ENCODE peak calls at places on chromosomes 13 and 19, in six cellular contexts. Y, H, U, Q, L and V are unnamed samples.
A peak's percentile ranks its signal among the peaks of the same experiment; 100 is the strongest.

GRCh38 chr13:40340368-40341085 is 325.9 kb downstream of the FOXO1 start:
- DNase-seq in U (no peak), L (no peak), Q (peak; percentile 60), H (no peak), Y (no peak), V (no peak)

GRCh38 chr19:2578391-2578826 is 102.5 kb downstream of the GADD45B start:
- DNase-seq in Y (no peak), L (peak; percentile 40), H (no peak), Q (peak; percentile 80), U (peak; percentile 49), V (peak; percentile 52)

GRCh38 chr19:4575978-4576933 is 16.8 kb upstream of the SEMA6B start:
- DNase-seq in Y (no peak), Q (peak; percentile 78), L (peak; percentile 68), U (peak; percentile 27), H (peak; percentile 34), V (peak; percentile 71)

GRCh38 chr19:10604460-10604980 is 17.4 kb upstream of the AP1M2 start:
- DNase-seq in H (no peak), U (no peak), Y (no peak), L (peak; percentile 15), Q (no peak), V (no peak)

GRCh38 chr13:44719857-44720671 is 143.9 kb upstream of the TSC22D1 start:
- DNase-seq in H (no peak), Y (no peak), L (no peak), U (peak; percentile 75), Q (peak; percentile 91), V (no peak)

GRCh38 chr19:45498411-45499195 is at the start of gene PPM1N:
- DNase-seq in H (no peak), L (no peak), Y (no peak), U (peak; percentile 17), Q (no peak), V (peak; percentile 47)

GRCh38 chr13:45292176-45292575 is 48.8 kb downstream of the TPT1 start:
- DNase-seq in H (no peak), L (no peak), Y (no peak), Q (no peak), U (no peak), V (no peak)

GRCh38 chr13:25574437-25575426 is 203.0 kb downstream of the ATP8A2 start:
- DNase-seq in L (peak; percentile 79), H (peak; percentile 80), Q (peak; percentile 89), Y (no peak), U (peak; percentile 78), V (peak; percentile 84)

GRCh38 chr13:27259831-27260230 is 8.5 kb downstream of the RPL21 start:
- DNase-seq in L (no peak), H (no peak), Y (no peak), Q (no peak), U (no peak), V (no peak)

GRCh38 chr19:14072535-14073231 is at the start of gene MISP3:
- DNase-seq in Q (peak; percentile 26), Y (no peak), L (peak; percentile 92), U (no peak), H (no peak), V (peak; percentile 91)

GRCh38 chr19:56091751-56092546 is 29.1 kb downstream of the ZNF787 start:
- DNase-seq in Y (no peak), Q (no peak), H (no peak), U (no peak), L (no peak), V (no peak)

GRCh38 chr13:28652002-28652401 is 6.9 kb upstream of the POMP start:
- DNase-seq in H (no peak), L (no peak), U (no peak), Y (no peak), Q (no peak), V (no peak)

GRCh38 chr13:30108913-30109237 is 198.5 kb downstream of the KATNAL1 start:
- DNase-seq in U (no peak), Y (no peak), H (peak; percentile 79), L (peak; percentile 93), Q (no peak), V (peak; percentile 94)

GRCh38 chr13:74205313-74205690 is 71.1 kb upstream of the KLF12 start:
- DNase-seq in U (no peak), L (no peak), Q (no peak), H (no peak), Y (no peak), V (no peak)

GRCh38 chr13:44191504-44192171 is 182.0 kb upstream of the SERP2 start:
- DNase-seq in U (peak; percentile 70), H (peak; percentile 69), Y (no peak), L (peak; percentile 42), Q (peak; percentile 80), V (peak; percentile 54)

GRCh38 chr19:494171-495046 is 1.9 kb upstream of the MADCAM1 start:
- DNase-seq in Y (no peak), H (no peak), U (no peak), Q (no peak), L (no peak), V (no peak)

GRCh38 chr13:76380436-76381065 is 505.7 kb downstream of the KCTD12 start:
- DNase-seq in Y (no peak), H (no peak), Q (peak; percentile 68), U (peak; percentile 0), L (no peak), V (no peak)

GRCh38 chr19:16338470-16339360 is 14.1 kb downstream of the KLF2 start:
- DNase-seq in U (peak; percentile 96), H (no peak), L (peak; percentile 40), Q (peak; percentile 90), Y (peak; percentile 60), V (no peak)

GRCh38 chr19:44643605-44644390 is at the start of gene PVR:
- DNase-seq in U (peak; percentile 77), L (peak; percentile 75), Y (peak; percentile 26), Q (peak; percentile 75), H (no peak), V (peak; percentile 79)

GRCh38 chr13:62040078-62040477 is 624.4 kb upstream of the PCDH20 start:
- DNase-seq in Q (no peak), Y (no peak), U (no peak), L (no peak), H (no peak), V (no peak)

GRCh38 chr13:21014666-21015170 is 46.7 kb downstream of the LATS2 start:
- DNase-seq in L (no peak), U (peak; percentile 91), Y (no peak), H (no peak), Q (peak; percentile 85), V (no peak)

DNA sequence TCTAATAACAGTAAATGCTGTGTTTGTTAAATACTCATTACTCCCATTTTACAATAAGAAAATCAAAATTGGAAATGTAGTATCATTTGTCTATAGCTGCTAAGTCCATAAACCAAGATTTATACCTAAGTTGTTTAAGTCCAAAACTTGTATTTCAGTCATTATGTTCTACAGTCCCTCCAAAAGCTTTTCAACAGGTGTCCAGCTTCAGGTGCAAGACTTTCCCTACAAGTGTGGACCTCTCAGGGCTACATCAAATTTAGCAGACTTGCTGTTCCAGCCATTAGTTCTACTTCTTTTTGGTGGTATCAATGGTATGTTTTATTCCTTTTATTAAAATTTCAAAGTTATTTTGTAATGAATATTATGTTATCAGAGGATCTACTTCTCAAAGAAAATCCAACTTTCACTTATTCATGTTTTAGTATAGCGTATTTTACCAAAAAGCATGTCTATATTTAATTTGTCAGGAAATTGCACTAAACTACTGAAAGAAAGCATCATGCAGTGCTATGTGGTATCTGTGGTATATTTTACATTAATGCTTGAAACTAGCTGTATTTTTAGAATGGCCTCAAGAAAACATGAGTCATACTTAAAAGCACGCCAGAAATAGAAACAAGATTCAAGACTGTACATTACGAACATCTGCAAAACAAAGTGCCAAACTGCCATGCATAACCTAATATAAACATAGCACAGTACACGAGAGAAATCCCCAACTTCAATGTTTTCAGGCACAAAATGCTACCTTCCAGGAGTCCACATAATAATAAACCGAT is 44.5 kb downstream of the VWA8 start:
- DNase-seq in Q (peak; percentile 76), L (no peak), Y (no peak), U (peak; percentile 95), H (no peak), V (no peak)
- H3K4me3 ChIP-seq in Q (no peak overlapping the region), L (no peak overlapping the region), Y (peak overlapping the region; percentile 44), U (no peak overlapping the region), H (no peak overlapping the region), V (no peak overlapping the region)

DNA sequence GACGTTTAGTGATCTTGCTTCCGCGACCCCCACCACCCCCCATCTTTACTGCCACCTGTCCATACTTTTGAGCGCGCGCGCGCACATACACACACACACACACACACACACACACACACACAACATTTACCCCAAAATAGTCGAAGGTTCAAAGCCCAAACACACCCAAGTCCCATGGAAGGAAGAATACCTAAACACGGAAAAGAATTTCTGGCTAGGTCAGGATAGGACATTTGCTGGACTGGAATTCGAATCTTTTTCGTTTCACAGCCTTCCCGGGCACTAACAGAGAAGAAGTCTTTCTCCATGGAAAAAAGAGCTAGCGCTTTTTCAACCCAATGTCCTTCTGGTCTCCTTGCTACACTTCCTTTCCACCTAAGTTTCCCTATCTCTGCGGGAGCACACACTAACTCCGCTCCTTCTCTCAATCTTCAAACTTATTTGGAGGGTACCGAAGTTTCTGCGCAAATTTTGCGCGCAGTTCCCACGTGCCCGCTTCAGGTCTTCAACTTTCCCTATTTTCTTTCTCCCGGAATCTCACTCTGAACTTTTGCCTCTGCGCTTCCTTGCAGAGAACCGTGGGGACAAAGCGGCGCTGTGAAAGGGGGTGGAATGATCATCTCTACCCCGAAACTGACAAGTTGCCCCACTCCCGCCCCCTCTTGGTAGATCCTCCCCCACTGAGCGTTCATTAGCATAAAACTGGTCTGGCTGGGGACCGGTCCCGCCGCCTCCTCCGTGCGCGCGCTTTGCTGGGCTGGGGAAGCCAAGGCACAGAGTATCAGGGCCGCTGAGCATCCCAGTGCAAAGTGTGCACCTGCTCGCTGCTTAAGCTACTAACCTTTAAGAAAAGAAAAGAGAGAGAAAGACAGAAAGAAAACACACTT is 2.7 kb downstream of the DACH1 start:
- DNase-seq in H (no peak), U (no peak), Y (no peak), Q (peak; percentile 3), L (peak; percentile 81), V (peak; percentile 91)
- H3K4me3 ChIP-seq in H (peak overlapping the region; percentile 35), U (peak overlapping the region; percentile 25), Y (peak overlapping the region; percentile 69), Q (peak overlapping the region; percentile 36), L (peak overlapping the region; percentile 60), V (peak overlapping the region; percentile 86)

GRCh38 chr19:57599377-57599760 is 316 bp upstream of the ZNF530 start:
- DNase-seq in H (no peak), Y (no peak), L (no peak), Q (no peak), U (no peak), V (no peak)
- H3K4me3 ChIP-seq in H (peak overlapping the region; percentile 81), Y (peak overlapping the region; percentile 78), L (no peak overlapping the region), Q (peak overlapping the region; percentile 87), U (peak overlapping the region; percentile 75), V (peak overlapping the region; percentile 98)

GRCh38 chr13:98299954-98300350 is 122.9 kb upstream of the RNF113B start:
- DNase-seq in U (no peak), L (no peak), Q (peak; percentile 14), Y (no peak), H (no peak), V (no peak)

GRCh38 chr13:98299243-98299953 is 122.3 kb upstream of the RNF113B start:
- DNase-seq in Y (no peak), U (peak; percentile 51), H (no peak), L (no peak), Q (peak; percentile 14), V (no peak)

GRCh38 chr13:98303858-98304257 is 126.8 kb upstream of the RNF113B start:
- DNase-seq in H (no peak), Q (no peak), L (no peak), Y (no peak), U (no peak), V (no peak)

GRCh38 chr13:98300956-98301641 is 124.0 kb upstream of the RNF113B start:
- DNase-seq in L (no peak), U (peak; percentile 82), H (no peak), Y (no peak), Q (peak; percentile 53), V (no peak)

GRCh38 chr13:98301721-98302120 is 124.7 kb upstream of the RNF113B start:
- DNase-seq in H (no peak), Y (no peak), Q (no peak), L (no peak), U (peak; percentile 89), V (no peak)
- H3K4me3 ChIP-seq in H (no peak overlapping the region), Y (no peak overlapping the region), Q (no peak overlapping the region), L (no peak overlapping the region), U (peak overlapping the region; percentile 17), V (no peak overlapping the region)

GRCh38 chr19:18649371-18650047 is 12.7 kb downstream of the KLHL26 start:
- DNase-seq in L (peak; percentile 51), H (peak; percentile 55), Y (no peak), U (peak; percentile 70), Q (peak; percentile 59), V (peak; percentile 53)
- H3K4me3 ChIP-seq in L (no peak overlapping the region), H (no peak overlapping the region), Y (peak overlapping the region; percentile 62), U (no peak overlapping the region), Q (no peak overlapping the region), V (no peak overlapping the region)